ENCODE peak calls at places on chromosomes 3 and 15, in six cellular contexts. B is LoVo, E is memory B cell, V is heart left ventricle, R is IMR-90, Z is NCI-H1417. N is an unnamed sample.

GRCh38 chr15:41881925-41882688 is 11.7 kb downstream of the SPTBN5 start:
- DNase-seq in B (no peak), V (no peak), Z (no peak), E (no peak), R (no peak), N (no peak)

GRCh38 chr15:34147371-34148140 is 45.7 kb downstream of the PGBD4 start:
- DNase-seq in R (peak), Z (no peak), B (no peak), V (no peak), E (no peak), N (no peak)

GRCh38 chr15:55007561-55007960 is 189.2 kb downstream of the RSL24D1 start:
- DNase-seq in B (no peak), R (no peak), V (no peak), Z (no peak), E (no peak), N (no peak)

GRCh38 chr3:127740136-127740915 is 67.6 kb downstream of the ABTB1 start:
- DNase-seq in R (no peak), E (no peak), Z (no peak), V (no peak), B (no peak), N (no peak)

GRCh38 chr3:181947606-181948005 is 235.9 kb downstream of the SOX2 start:
- DNase-seq in Z (no peak), V (no peak), E (no peak), B (no peak), R (no peak), N (no peak)

GRCh38 chr3:127668906-127669305 is 3.8 kb upstream of the ABTB1 start:
- DNase-seq in Z (no peak), V (no peak), B (no peak), R (no peak), E (no peak), N (no peak)

GRCh38 chr15:42650208-42651066 is 75.0 kb downstream of the STARD9 start:
- DNase-seq in B (peak), E (peak), Z (peak), R (peak), V (no peak), N (no peak)

GRCh38 chr15:66780973-66781718 is 79.1 kb downstream of the SMAD6 start:
- DNase-seq in Z (no peak), B (no peak), R (no peak), E (no peak), V (no peak), N (no peak)

GRCh38 chr3:41519746-41520145 is 320.4 kb downstream of the CTNNB1 start:
- DNase-seq in E (no peak), Z (no peak), B (no peak), R (no peak), V (no peak), N (no peak)

GRCh38 chr15:61829514-61829889 is 230.7 kb downstream of the VPS13C start:
- DNase-seq in E (no peak), Z (no peak), R (no peak), B (no peak), V (no peak), N (no peak)

GRCh38 chr3:112650472-112650871 is 9.5 kb upstream of the CCDC80 start:
- DNase-seq in B (no peak), E (no peak), R (peak), Z (no peak), V (no peak), N (no peak)

GRCh38 chr3:54660599-54661210 is 267.2 kb downstream of the LRTM1 start:
- DNase-seq in R (no peak), E (no peak), V (no peak), Z (no peak), B (no peak), N (no peak)

GRCh38 chr15:74845208-74845568 is 2.2 kb upstream of the ULK3 start:
- DNase-seq in R (no peak), E (no peak), B (no peak), Z (no peak), V (no peak), N (no peak)

GRCh38 chr3:56251343-56251945 is 216.8 kb downstream of the ERC2 start:
- DNase-seq in R (peak), E (no peak), V (no peak), B (peak), Z (peak), N (peak)

GRCh38 chr3:50263443-50264388 is 5.2 kb upstream of the SEMA3B start:
- DNase-seq in E (no peak), B (no peak), R (no peak), Z (no peak), V (no peak), N (no peak)

GRCh38 chr3:28637742-28638141 is 289.1 kb upstream of the AZI2 start:
- DNase-seq in E (no peak), V (no peak), R (no peak), Z (no peak), B (no peak), N (no peak)

GRCh38 chr15:47431501-47431900 is 285.8 kb upstream of the SEMA6D start:
- DNase-seq in R (peak), Z (no peak), E (no peak), V (no peak), B (no peak), N (no peak)

GRCh38 chr3:153552887-153553604 is 391.0 kb downstream of the RAP2B start:
- DNase-seq in Z (no peak), B (no peak), V (no peak), E (no peak), R (no peak), N (no peak)

GRCh38 chr3:101533603-101533968 is 20.6 kb upstream of the SENP7 start:
- DNase-seq in B (no peak), E (no peak), V (no peak), Z (no peak), R (no peak), N (no peak)

GRCh38 chr15:51104512-51104911 is 9.8 kb upstream of the TNFAIP8L3 start:
- DNase-seq in V (peak), R (peak), B (no peak), Z (no peak), E (no peak), N (no peak)

GRCh38 chr3:52848617-52849016 is 13.8 kb upstream of the MUSTN1 start:
- DNase-seq in Z (no peak), E (no peak), V (peak), B (no peak), R (peak), N (no peak)

GRCh38 chr3:52518723-52519444 is 14.8 kb downstream of the NT5DC2 start:
- DNase-seq in Z (no peak), E (no peak), R (no peak), V (peak), B (no peak), N (no peak)

GRCh38 chr3:87855626-87856025 is 203.2 kb downstream of the CGGBP1 start:
- DNase-seq in V (no peak), R (no peak), B (no peak), Z (no peak), E (no peak), N (no peak)

GRCh38 chr3:99640214-99640851 is 1.9 kb downstream of the COL8A1 start:
- DNase-seq in V (no peak), R (peak), Z (no peak), B (no peak), E (no peak), N (no peak)

GRCh38 chr15:90583471-90584252 is 53.9 kb downstream of the CRTC3 start:
- DNase-seq in Z (no peak), B (no peak), E (no peak), V (no peak), R (no peak), N (no peak)

GRCh38 chr3:56054827-56055226 is 413.4 kb downstream of the ERC2 start:
- DNase-seq in B (no peak), Z (no peak), E (no peak), R (no peak), V (no peak), N (no peak)

GRCh38 chr15:69390575-69390974 is 23.6 kb upstream of the KIF23 start:
- DNase-seq in B (no peak), V (no peak), Z (no peak), R (peak), E (no peak), N (no peak)

GRCh38 chr15:56473017-56473416 is 8.1 kb upstream of the MNS1 start:
- DNase-seq in V (no peak), B (no peak), Z (no peak), E (no peak), R (no peak), N (no peak)

GRCh38 chr3:24012589-24013257 is 67.6 kb downstream of the NR1D2 start:
- DNase-seq in V (no peak), B (no peak), E (no peak), R (no peak), Z (no peak), N (no peak)

GRCh38 chr3:66366747-66367146 is 134.1 kb downstream of the LRIG1 start:
- DNase-seq in Z (no peak), R (no peak), B (no peak), E (no peak), V (no peak), N (no peak)

GRCh38 chr15:52436971-52437370 is 91.7 kb downstream of the MYO5A start:
- DNase-seq in B (no peak), Z (no peak), R (peak), V (no peak), E (no peak), N (no peak)

N was measured in NCI-H187.